ENCODE peak calls at places on chromosomes 5 and 9, in seven cellular contexts. One of them, this sample, is unnamed.

GRCh38 chr5:2611561-2612096 is 139.8 kb downstream of the IRX2 start:
- DNase-seq in stimulated activated CD4-positive, alpha-beta T cell treated with anti-CD3 and anti-CD28 coated beads, Interleukin-1b, Interleukin-23, amount 100 ng/mL, for 24 hours: no peak
- DNase-seq in aorta: no peak
- DNase-seq in glutamatergic neuron: no peak
- DNase-seq in sigmoid colon: no peak
- DNase-seq in NCI-H2081: no peak
- DNase-seq in ecto neural progenitor cell: no peak
- DNase-seq in this sample: no peak

GRCh38 chr5:90308787-90309585 is 100.6 kb downstream of the CETN3 start:
- DNase-seq in stimulated activated CD4-positive, alpha-beta T cell treated with anti-CD3 and anti-CD28 coated beads, Interleukin-1b, Interleukin-23, amount 100 ng/mL, for 24 hours: no peak
- DNase-seq in aorta: no peak
- DNase-seq in glutamatergic neuron: no peak
- DNase-seq in sigmoid colon: no peak
- DNase-seq in NCI-H2081: no peak
- DNase-seq in ecto neural progenitor cell: no peak
- DNase-seq in this sample: no peak

GRCh38 chr5:15808577-15808976 is 308.6 kb downstream of the FBXL7 start:
- DNase-seq in stimulated activated CD4-positive, alpha-beta T cell treated with anti-CD3 and anti-CD28 coated beads, Interleukin-1b, Interleukin-23, amount 100 ng/mL, for 24 hours: no peak
- DNase-seq in aorta: no peak
- DNase-seq in glutamatergic neuron: no peak
- DNase-seq in sigmoid colon: no peak
- DNase-seq in NCI-H2081: no peak
- DNase-seq in ecto neural progenitor cell: no peak
- DNase-seq in this sample: no peak

GRCh38 chr9:86655147-86655546 is 292.2 kb downstream of the GAS1 start:
- DNase-seq in stimulated activated CD4-positive, alpha-beta T cell treated with anti-CD3 and anti-CD28 coated beads, Interleukin-1b, Interleukin-23, amount 100 ng/mL, for 24 hours: no peak
- DNase-seq in aorta: no peak
- DNase-seq in glutamatergic neuron: no peak
- DNase-seq in sigmoid colon: no peak
- DNase-seq in NCI-H2081: no peak
- DNase-seq in ecto neural progenitor cell: no peak
- DNase-seq in this sample: no peak

GRCh38 chr5:137078171-137078665 is 420.9 kb downstream of the SPOCK1 start:
- DNase-seq in stimulated activated CD4-positive, alpha-beta T cell treated with anti-CD3 and anti-CD28 coated beads, Interleukin-1b, Interleukin-23, amount 100 ng/mL, for 24 hours: no peak
- DNase-seq in aorta: no peak
- DNase-seq in glutamatergic neuron: no peak
- DNase-seq in sigmoid colon: no peak
- DNase-seq in NCI-H2081: peak
- DNase-seq in ecto neural progenitor cell: no peak
- DNase-seq in this sample: no peak

GRCh38 chr5:140020601-140021177 is 22.4 kb downstream of the NRG2 start:
- DNase-seq in stimulated activated CD4-positive, alpha-beta T cell treated with anti-CD3 and anti-CD28 coated beads, Interleukin-1b, Interleukin-23, amount 100 ng/mL, for 24 hours: no peak
- DNase-seq in aorta: no peak
- DNase-seq in glutamatergic neuron: no peak
- DNase-seq in sigmoid colon: peak
- DNase-seq in NCI-H2081: no peak
- DNase-seq in ecto neural progenitor cell: no peak
- DNase-seq in this sample: no peak

GRCh38 chr9:115109486-115109885 is 8.5 kb downstream of the TNC start:
- DNase-seq in stimulated activated CD4-positive, alpha-beta T cell treated with anti-CD3 and anti-CD28 coated beads, Interleukin-1b, Interleukin-23, amount 100 ng/mL, for 24 hours: no peak
- DNase-seq in aorta: no peak
- DNase-seq in glutamatergic neuron: no peak
- DNase-seq in sigmoid colon: no peak
- DNase-seq in NCI-H2081: no peak
- DNase-seq in ecto neural progenitor cell: no peak
- DNase-seq in this sample: no peak

GRCh38 chr5:95841914-95842812 is 19.6 kb upstream of the GLRX start:
- DNase-seq in stimulated activated CD4-positive, alpha-beta T cell treated with anti-CD3 and anti-CD28 coated beads, Interleukin-1b, Interleukin-23, amount 100 ng/mL, for 24 hours: no peak
- DNase-seq in aorta: peak
- DNase-seq in glutamatergic neuron: no peak
- DNase-seq in sigmoid colon: peak
- DNase-seq in NCI-H2081: no peak
- DNase-seq in ecto neural progenitor cell: no peak
- DNase-seq in this sample: no peak

GRCh38 chr5:150305577-150305976 is 2.9 kb upstream of the ARSI start:
- DNase-seq in stimulated activated CD4-positive, alpha-beta T cell treated with anti-CD3 and anti-CD28 coated beads, Interleukin-1b, Interleukin-23, amount 100 ng/mL, for 24 hours: no peak
- DNase-seq in aorta: no peak
- DNase-seq in glutamatergic neuron: no peak
- DNase-seq in sigmoid colon: no peak
- DNase-seq in NCI-H2081: no peak
- DNase-seq in ecto neural progenitor cell: no peak
- DNase-seq in this sample: no peak

GRCh38 chr5:102777099-102777498 is 22.0 kb downstream of the PAM start:
- DNase-seq in stimulated activated CD4-positive, alpha-beta T cell treated with anti-CD3 and anti-CD28 coated beads, Interleukin-1b, Interleukin-23, amount 100 ng/mL, for 24 hours: no peak
- DNase-seq in aorta: no peak
- DNase-seq in glutamatergic neuron: no peak
- DNase-seq in sigmoid colon: no peak
- DNase-seq in NCI-H2081: peak
- DNase-seq in ecto neural progenitor cell: no peak
- DNase-seq in this sample: no peak

GRCh38 chr5:33789558-33789957 is 102.2 kb downstream of the ADAMTS12 start:
- DNase-seq in stimulated activated CD4-positive, alpha-beta T cell treated with anti-CD3 and anti-CD28 coated beads, Interleukin-1b, Interleukin-23, amount 100 ng/mL, for 24 hours: no peak
- DNase-seq in aorta: no peak
- DNase-seq in glutamatergic neuron: no peak
- DNase-seq in sigmoid colon: no peak
- DNase-seq in NCI-H2081: no peak
- DNase-seq in ecto neural progenitor cell: no peak
- DNase-seq in this sample: no peak

GRCh38 chr5:171152382-171152781 is 156.7 kb upstream of the TLX3 start:
- DNase-seq in stimulated activated CD4-positive, alpha-beta T cell treated with anti-CD3 and anti-CD28 coated beads, Interleukin-1b, Interleukin-23, amount 100 ng/mL, for 24 hours: no peak
- DNase-seq in aorta: no peak
- DNase-seq in glutamatergic neuron: no peak
- DNase-seq in sigmoid colon: no peak
- DNase-seq in NCI-H2081: peak
- DNase-seq in ecto neural progenitor cell: no peak
- DNase-seq in this sample: no peak

GRCh38 chr9:122354536-122355199 is 16.2 kb upstream of the PTGS1 start:
- DNase-seq in stimulated activated CD4-positive, alpha-beta T cell treated with anti-CD3 and anti-CD28 coated beads, Interleukin-1b, Interleukin-23, amount 100 ng/mL, for 24 hours: no peak
- DNase-seq in aorta: peak
- DNase-seq in glutamatergic neuron: no peak
- DNase-seq in sigmoid colon: no peak
- DNase-seq in NCI-H2081: no peak
- DNase-seq in ecto neural progenitor cell: no peak
- DNase-seq in this sample: no peak

GRCh38 chr5:134600600-134600999 is 32.0 kb downstream of the SAR1B start:
- DNase-seq in stimulated activated CD4-positive, alpha-beta T cell treated with anti-CD3 and anti-CD28 coated beads, Interleukin-1b, Interleukin-23, amount 100 ng/mL, for 24 hours: no peak
- DNase-seq in aorta: no peak
- DNase-seq in glutamatergic neuron: no peak
- DNase-seq in sigmoid colon: no peak
- DNase-seq in NCI-H2081: no peak
- DNase-seq in ecto neural progenitor cell: no peak
- DNase-seq in this sample: no peak